ENCODE peak calls at places on chromosomes 13 and 19, in four cellular contexts. H, J, A and Q are unnamed samples.

GRCh38 chr19:50461066-50461875 is 15.0 kb upstream of the EMC10 start:
- DNase-seq in H (peak), J (peak), A (peak), Q (peak)

GRCh38 chr19:53878786-53879144 is 3.2 kb upstream of the PRKCG start:
- DNase-seq in H (no peak), J (no peak), A (no peak), Q (no peak)

GRCh38 chr19:1977116-1977515 is 36.1 kb downstream of the CSNK1G2 start:
- DNase-seq in H (no peak), J (no peak), A (no peak), Q (no peak)

GRCh38 chr19:1151037-1151716 is 22.9 kb downstream of the SBNO2 start:
- DNase-seq in H (no peak), J (no peak), A (no peak), Q (no peak)

GRCh38 chr19:4380254-4380727 is 20.1 kb downstream of the SH3GL1 start:
- DNase-seq in H (peak), J (no peak), A (no peak), Q (peak)

GRCh38 chr13:111927181-111927540 is 139.8 kb upstream of the SOX1 start:
- DNase-seq in H (no peak), J (no peak), A (no peak), Q (no peak)

GRCh38 chr19:18648971-18649310 is 12.1 kb downstream of the KLHL26 start:
- DNase-seq in H (no peak), J (no peak), A (no peak), Q (no peak)

GRCh38 chr19:28601723-28602440 is 611.1 kb downstream of the UQCRFS1 start:
- DNase-seq in H (no peak), J (no peak), A (no peak), Q (no peak)

GRCh38 chr13:62040806-62041205 is 625.2 kb upstream of the PCDH20 start:
- DNase-seq in H (no peak), J (no peak), A (no peak), Q (no peak)

GRCh38 chr13:43195551-43195950 is 172.2 kb downstream of the DNAJC15 start:
- DNase-seq in H (no peak), J (no peak), A (no peak), Q (no peak)